ENCODE peak calls at places on chromosomes 4 and X, in six cellular contexts. F is neuronal stem cell, Q is H9, R is IMR-90, G is trophoblast cell, M is H1. I is an unnamed sample.

GRCh38 chr4:174549696-174550095 is 27.4 kb upstream of the HPGD start:
- DNase-seq in G (no peak), F (no peak), Q (no peak), M (no peak), R (no peak), I (no peak)

GRCh38 chrX:40746536-40746935 is 11.2 kb upstream of the MED14 start:
- DNase-seq in F (no peak), G (no peak), M (no peak), Q (no peak), R (no peak), I (no peak)

GRCh38 chrX:19389217-19389616 is 45.5 kb downstream of the PDHA1 start:
- DNase-seq in Q (no peak), R (no peak), F (no peak), G (no peak), M (no peak), I (no peak)

GRCh38 chr4:98661356-98662054 is 3.1 kb upstream of the TSPAN5 start:
- DNase-seq in F (peak; percentile 33), R (peak; percentile 58), G (peak; percentile 69), Q (no peak), M (no peak), I (peak; percentile 14)

GRCh38 chr4:176320976-176321361 is 1.2 kb downstream of the SPCS3 start:
- DNase-seq in G (no peak), F (no peak), R (no peak), M (no peak), Q (no peak), I (peak; percentile 34)

GRCh38 chr4:183838987-183839712 is 66.0 kb upstream of the STOX2 start:
- DNase-seq in F (no peak), R (peak; percentile 15), M (no peak), G (peak; percentile 42), Q (no peak), I (peak; percentile 33)

GRCh38 chrX:2485789-2486345 is 14.9 kb downstream of the DHRSX start:
- DNase-seq in G (no peak), Q (no peak), F (no peak), R (no peak), M (no peak), I (no peak)

GRCh38 chr4:113169368-113169767 is 119.9 kb downstream of the ANK2 start:
- DNase-seq in R (no peak), Q (peak; percentile 41), F (no peak), M (no peak), G (peak; percentile 49), I (no peak)

GRCh38 chr4:54015421-54016065 is 48.9 kb downstream of the CHIC2 start:
- DNase-seq in R (no peak), G (no peak), F (peak; percentile 26), Q (peak; percentile 62), M (peak; percentile 49), I (no peak)

GRCh38 chr4:40247350-40247749 is 50.5 kb downstream of the RHOH start:
- DNase-seq in R (no peak), F (no peak), Q (no peak), G (no peak), M (no peak), I (no peak)

GRCh38 chr4:165780735-165781134 is 92.3 kb upstream of the TLL1 start:
- DNase-seq in F (no peak), Q (no peak), M (no peak), G (no peak), R (no peak), I (no peak)

GRCh38 chrX:4550018-4550417 is 836.6 kb upstream of the PRKX start:
- DNase-seq in Q (peak; percentile 60), M (no peak), F (no peak), R (no peak), G (peak; percentile 13), I (no peak)

GRCh38 chrX:133859860-133860259 is 125.5 kb downstream of the GPC3 start:
- DNase-seq in F (no peak), G (no peak), M (no peak), R (peak; percentile 55), Q (no peak), I (no peak)

GRCh38 chr4:1495416-1496115 is 89.3 kb upstream of the NKX1-1 start:
- DNase-seq in F (no peak), M (no peak), G (no peak), R (no peak), Q (no peak), I (no peak)

GRCh38 chrX:72126539-72127140 is 5.1 kb downstream of the RTL5 start:
- DNase-seq in F (peak; percentile 63), R (peak; percentile 80), Q (peak; percentile 83), G (peak; percentile 79), M (peak; percentile 57), I (peak; percentile 92)

GRCh38 chrX:72124540-72125201 is 7.0 kb downstream of the RTL5 start:
- DNase-seq in G (no peak), Q (no peak), M (no peak), F (no peak), R (no peak), I (no peak)

GRCh38 chrX:72126048-72126415 is 5.7 kb downstream of the RTL5 start:
- DNase-seq in F (no peak), M (no peak), Q (no peak), G (no peak), R (no peak), I (no peak)

GRCh38 chrX:72127332-72127731 is 4.4 kb downstream of the RTL5 start:
- DNase-seq in G (no peak), M (no peak), R (no peak), F (no peak), Q (no peak), I (no peak)

GRCh38 chrX:72125331-72126047 is 6.2 kb downstream of the RTL5 start:
- DNase-seq in G (no peak), F (no peak), M (no peak), R (no peak), Q (no peak), I (no peak)
- H3K27ac ChIP-seq in G (no peak overlapping the region), F (no peak overlapping the region), M (no peak overlapping the region), R (no peak overlapping the region), Q (no peak overlapping the region), I (no peak overlapping the region)

GRCh38 chrX:129653985-129654651 is 638 bp downstream of the APLN start:
- DNase-seq in F (no peak), R (no peak), Q (no peak), M (no peak), G (no peak), I (peak; percentile 28)

GRCh38 chrX:129652565-129653169 is 2.1 kb downstream of the APLN start:
- DNase-seq in M (no peak), F (no peak), Q (peak; percentile 8), G (peak; percentile 40), R (no peak), I (no peak)

GRCh38 chrX:129655547-129656248 is 942 bp upstream of the APLN start:
- DNase-seq in G (no peak), Q (peak; percentile 59), F (no peak), R (no peak), M (no peak), I (peak; percentile 32)

GRCh38 chrX:129653181-129653984 is 1.4 kb downstream of the APLN start:
- DNase-seq in Q (peak; percentile 19), M (no peak), G (no peak), R (no peak), F (no peak), I (no peak)

DNA sequence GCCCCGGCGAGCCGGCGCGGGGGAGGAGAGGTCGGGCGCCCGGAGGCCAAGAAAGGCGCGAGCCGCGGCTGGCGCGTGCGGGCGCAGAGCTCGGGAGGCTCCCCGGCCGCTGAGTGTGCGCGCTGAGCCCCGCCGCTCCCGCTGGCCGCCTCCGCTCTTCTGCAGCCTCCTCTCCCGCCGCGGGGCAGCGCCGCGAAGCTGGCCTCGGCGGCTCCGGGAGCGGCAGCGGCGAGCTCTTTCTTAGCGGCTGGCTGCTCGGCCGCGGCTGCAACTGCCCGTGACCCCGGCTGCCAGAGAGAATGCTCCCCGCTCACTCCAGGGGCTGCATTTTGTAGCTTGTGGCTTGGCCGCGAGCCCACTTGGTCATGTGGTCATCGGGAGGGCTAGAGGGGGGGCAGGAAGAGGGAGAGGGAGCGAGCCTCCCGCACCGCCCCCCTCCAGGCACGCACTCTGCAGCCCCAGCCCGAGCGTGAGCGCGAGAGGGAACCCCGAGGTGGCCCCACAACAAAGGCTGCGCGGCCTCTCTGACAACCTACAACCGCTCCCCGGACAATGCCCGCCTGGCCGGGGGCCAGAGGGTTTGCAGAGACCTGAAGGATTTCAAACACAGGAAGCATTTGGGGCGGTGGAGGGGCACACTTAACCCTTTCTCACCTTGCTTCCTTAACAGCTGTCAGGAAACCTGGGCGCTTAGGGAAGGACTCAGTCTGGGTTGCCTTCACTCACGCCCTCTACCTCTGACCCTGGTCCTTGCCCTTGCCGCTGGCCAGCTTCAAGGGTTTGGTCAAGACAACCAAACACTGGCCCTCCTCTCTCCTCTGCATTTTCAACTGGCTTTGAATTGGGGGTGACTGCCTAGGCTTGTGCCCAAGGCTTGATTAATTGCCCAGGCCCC is at the start of gene APLN:
- DNase-seq in G (peak; percentile 53), Q (no peak), F (peak; percentile 20), R (peak; percentile 19), M (no peak), I (peak; percentile 38)
- H4K91ac ChIP-seq in G (no peak within 1 kb of the TSS), Q (no peak within 1 kb of the TSS), F (no peak within 1 kb of the TSS), R (no peak within 1 kb of the TSS), M (no peak within 1 kb of the TSS), I (no peak within 1 kb of the TSS)

GRCh38 chr4:173530326-173531062 is 465 bp upstream of the HAND2 start:
- DNase-seq in M (no peak), R (no peak), G (no peak), Q (no peak), F (no peak), I (no peak)
- H3K27ac ChIP-seq in M (no peak overlapping the region), R (no peak overlapping the region), G (no peak overlapping the region), Q (no peak overlapping the region), F (no peak overlapping the region), I (no peak overlapping the region)

DNA sequence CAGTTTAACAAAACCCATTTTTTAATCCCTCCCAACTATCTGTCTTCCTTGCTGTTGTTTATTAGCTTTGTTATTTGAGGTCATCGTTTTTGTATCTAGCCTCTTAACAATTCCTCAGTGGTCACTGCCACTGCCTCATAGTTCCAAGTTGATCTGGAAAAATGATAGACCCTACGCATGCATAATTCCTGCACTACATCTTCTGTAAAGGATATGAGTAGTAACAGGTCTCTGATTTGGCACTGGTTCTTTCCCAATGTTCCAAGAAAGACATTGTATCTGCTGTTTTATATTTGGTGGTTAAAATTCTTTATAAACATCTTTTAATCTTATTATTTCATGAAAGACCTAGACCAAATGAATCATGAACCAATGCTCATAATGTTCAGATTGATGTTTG is 166.6 kb downstream of the ZNF330 start:
- DNase-seq in G (no peak), M (no peak), Q (no peak), F (no peak), R (no peak), I (no peak)
- H4K91ac ChIP-seq in G (no peak overlapping the region), M (no peak overlapping the region), Q (no peak overlapping the region), F (no peak overlapping the region), R (no peak overlapping the region), I (no peak overlapping the region)

GRCh38 chrX:154426916-154427792 is 1.3 kb upstream of the ATP6AP1 start:
- DNase-seq in F (no peak), G (peak; percentile 56), R (no peak), M (no peak), Q (no peak), I (no peak)
- H3K27ac ChIP-seq in F (no peak overlapping the region), G (no peak overlapping the region), R (no peak overlapping the region), M (no peak overlapping the region), Q (no peak overlapping the region), I (peak overlapping the region; percentile 57)